ENCODE peak calls at places on chromosomes 16 and 17, in eight cellular contexts. B is HCT116, A is IMR-90, C is H9, E is hepatocyte, X is PC-3, Z is endothelial cell of umbilical vein, K is fibroblast of lung. J is an unnamed sample. For H3K4me1, the result is how much of the 10 kb centered on the place peaks cover.

GRCh38 chr16:79610771-79611170 is 10.2 kb upstream of the MAF start:
- DNase-seq in E (no peak), B (no peak), C (no peak), Z (no peak), X (no peak), A (no peak), K (no peak), J (peak)

GRCh38 chr17:53659181-53659580 is 163.5 kb upstream of the KIF2B start:
- DNase-seq in Z (no peak), A (no peak), X (no peak), B (no peak), K (no peak), E (no peak), C (no peak), J (no peak)

GRCh38 chr16:53950677-53951076 is 246.7 kb downstream of the FTO start:
- DNase-seq in X (no peak), Z (no peak), A (no peak), K (no peak), E (no peak), B (no peak), C (no peak), J (no peak)

GRCh38 chr16:12188674-12189249 is 212.2 kb downstream of the SNX29 start:
- DNase-seq in K (no peak), E (no peak), C (no peak), A (no peak), B (no peak), Z (no peak), X (no peak), J (peak)

GRCh38 chr17:32878211-32878610 is 1.3 kb upstream of the MYO1D start:
- DNase-seq in B (no peak), X (peak), C (no peak), E (no peak), A (peak), K (peak), Z (no peak), J (peak)

GRCh38 chr17:39081851-39082250 is 69.6 kb downstream of the PLXDC1 start:
- DNase-seq in K (no peak), X (no peak), C (no peak), B (no peak), A (no peak), E (no peak), Z (no peak), J (no peak)

GRCh38 chr17:64455993-64456885 is 7.3 kb downstream of the MILR1 start:
- DNase-seq in A (no peak), E (no peak), Z (no peak), K (no peak), B (no peak), X (no peak), C (no peak), J (no peak)

GRCh38 chr17:15780188-15780587 is 48.1 kb downstream of the TBC1D26 start:
- DNase-seq in Z (no peak), B (no peak), X (no peak), K (no peak), A (no peak), E (no peak), C (no peak), J (no peak)

GRCh38 chr16:16890964-16891363 is 512.0 kb downstream of the NPIPA7 start:
- DNase-seq in E (no peak), B (peak), K (no peak), Z (no peak), X (no peak), C (no peak), A (no peak), J (no peak)

GRCh38 chr16:60991886-60992285 is 1044.4 kb downstream of the CDH8 start:
- DNase-seq in A (no peak), X (no peak), K (no peak), C (no peak), Z (no peak), E (no peak), B (no peak), J (no peak)

GRCh38 chr16:873889-874288 is 73.4 kb upstream of the GNG13 start:
- DNase-seq in E (no peak), X (no peak), C (no peak), Z (no peak), B (no peak), K (no peak), A (no peak), J (no peak)

GRCh38 chr17:82428546-82428945 is 10.2 kb upstream of the OGFOD3 start:
- DNase-seq in Z (no peak), K (no peak), X (no peak), A (no peak), B (no peak), E (no peak), C (no peak), J (no peak)

GRCh38 chr17:50603340-50603739 is 31.3 kb upstream of the ABCC3 start:
- DNase-seq in E (no peak), A (no peak), C (peak), B (no peak), Z (no peak), K (no peak), X (no peak), J (no peak)

GRCh38 chr16:1972490-1972877 is 631 bp downstream of the TBL3 start:
- DNase-seq in E (peak), B (no peak), C (no peak), Z (no peak), X (no peak), K (no peak), A (no peak), J (peak)

GRCh38 chr16:4580245-4580644 is 24.1 kb downstream of the C16orf96 start:
- DNase-seq in K (peak), A (no peak), X (peak), Z (no peak), C (no peak), E (no peak), B (no peak), J (no peak)

GRCh38 chr16:63982156-63982555 is 1139.7 kb downstream of the CDH11 start:
- DNase-seq in X (no peak), B (no peak), E (no peak), Z (no peak), C (peak), A (no peak), K (no peak), J (no peak)

GRCh38 chr17:49369089-49369488 is 7.0 kb upstream of the ZNF652 start:
- DNase-seq in B (no peak), C (peak), K (no peak), E (no peak), Z (no peak), X (no peak), A (no peak), J (no peak)

GRCh38 chr17:54257440-54257839 is 434.7 kb downstream of the KIF2B start:
- DNase-seq in X (no peak), B (no peak), K (no peak), A (no peak), C (no peak), Z (no peak), E (no peak), J (peak)

GRCh38 chr17:69141802-69142472 is at the start of gene ABCA6:
- DNase-seq in X (no peak), Z (peak), K (peak), E (no peak), C (no peak), A (no peak), B (no peak), J (peak)

GRCh38 chr17:3573246-3574100 is 15.9 kb upstream of the TRPV3 start:
- DNase-seq in B (no peak), X (no peak), Z (no peak), A (no peak), C (no peak), E (no peak), K (no peak), J (no peak)

GRCh38 chr16:78684040-78684611 is 584.7 kb downstream of the WWOX start:
- DNase-seq in X (peak), Z (no peak), B (no peak), A (peak), E (peak), K (peak), C (no peak), J (peak)

GRCh38 chr16:54538241-54538640 is 251.7 kb upstream of the IRX3 start:
- DNase-seq in Z (no peak), K (no peak), B (no peak), X (no peak), C (no peak), E (no peak), A (no peak), J (no peak)

GRCh38 chr16:87602005-87602790 is at the start of gene JPH3:
- DNase-seq in E (peak), A (no peak), B (no peak), X (no peak), C (peak), K (no peak), Z (no peak), J (no peak)

GRCh38 chr17:81322271-81323082 is 27.4 kb upstream of the SLC38A10 start:
- DNase-seq in B (peak), A (no peak), K (no peak), Z (no peak), C (no peak), X (peak), E (no peak), J (no peak)
- TF ChIP-seq CTCF in B (no peak), A (peak), K (peak), Z (peak), C (peak), X (peak), E (peak), J (peak)

GRCh38 chr16:57478396-57479024 is 7.8 kb downstream of the DOK4 start:
- DNase-seq in Z (no peak), X (no peak), K (no peak), B (no peak), C (no peak), E (no peak), A (no peak), J (no peak)

GRCh38 chr16:57480127-57480753 is 6.1 kb downstream of the DOK4 start:
- DNase-seq in B (no peak), C (no peak), E (peak), A (peak), K (peak), Z (no peak), X (no peak), J (no peak)

GRCh38 chr16:57479422-57480126 is 6.7 kb downstream of the DOK4 start:
- DNase-seq in Z (peak), K (peak), B (no peak), A (peak), C (peak), E (peak), X (no peak), J (peak)

GRCh38 chr16:57477531-57478202 is 8.6 kb downstream of the DOK4 start:
- DNase-seq in K (no peak), X (no peak), Z (no peak), B (no peak), A (no peak), C (no peak), E (no peak), J (no peak)

DNA sequence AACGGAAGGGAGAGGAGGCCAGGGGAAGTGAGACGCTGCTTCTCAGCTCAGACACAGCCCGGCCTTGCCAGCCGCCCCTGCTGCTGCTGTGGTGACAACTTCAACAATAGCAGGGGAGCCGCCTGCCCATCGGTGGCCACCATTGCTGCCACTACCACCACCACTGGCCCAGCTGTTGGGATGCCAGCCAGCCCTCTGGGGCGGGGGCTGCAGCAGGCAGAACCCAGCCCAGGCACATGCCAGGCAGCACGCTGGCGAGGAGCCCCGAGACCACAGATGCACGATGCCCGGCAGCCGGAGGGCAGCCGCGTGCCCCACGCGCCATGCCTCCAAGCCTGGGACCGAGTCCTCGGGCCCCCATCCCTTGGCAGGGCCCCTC is 7.3 kb downstream of the DOK4 start:
- DNase-seq in X (no peak), E (no peak), B (no peak), A (no peak), K (no peak), C (no peak), Z (peak), J (no peak)
- H3K4me1 ChIP-seq in X (under half), E (half or more), B (under half), A (under half), K (under half), C (under half), Z (under half), J (under half)

GRCh38 chr17:60130466-60130865 is 19.3 kb upstream of the CA4 start:
- DNase-seq in Z (no peak), A (no peak), E (no peak), C (no peak), X (no peak), K (no peak), B (no peak), J (no peak)

GRCh38 chr17:60135951-60136666 is 13.7 kb upstream of the CA4 start:
- DNase-seq in C (no peak), E (no peak), A (no peak), Z (no peak), K (no peak), B (no peak), X (no peak), J (no peak)

GRCh38 chr17:60137731-60138130 is 12.0 kb upstream of the CA4 start:
- DNase-seq in E (no peak), X (no peak), B (no peak), C (no peak), Z (no peak), A (no peak), K (no peak), J (no peak)

GRCh38 chr17:60135160-60135950 is 14.4 kb upstream of the CA4 start:
- DNase-seq in Z (peak), E (peak), A (peak), C (peak), K (peak), B (peak), X (peak), J (peak)

DNA sequence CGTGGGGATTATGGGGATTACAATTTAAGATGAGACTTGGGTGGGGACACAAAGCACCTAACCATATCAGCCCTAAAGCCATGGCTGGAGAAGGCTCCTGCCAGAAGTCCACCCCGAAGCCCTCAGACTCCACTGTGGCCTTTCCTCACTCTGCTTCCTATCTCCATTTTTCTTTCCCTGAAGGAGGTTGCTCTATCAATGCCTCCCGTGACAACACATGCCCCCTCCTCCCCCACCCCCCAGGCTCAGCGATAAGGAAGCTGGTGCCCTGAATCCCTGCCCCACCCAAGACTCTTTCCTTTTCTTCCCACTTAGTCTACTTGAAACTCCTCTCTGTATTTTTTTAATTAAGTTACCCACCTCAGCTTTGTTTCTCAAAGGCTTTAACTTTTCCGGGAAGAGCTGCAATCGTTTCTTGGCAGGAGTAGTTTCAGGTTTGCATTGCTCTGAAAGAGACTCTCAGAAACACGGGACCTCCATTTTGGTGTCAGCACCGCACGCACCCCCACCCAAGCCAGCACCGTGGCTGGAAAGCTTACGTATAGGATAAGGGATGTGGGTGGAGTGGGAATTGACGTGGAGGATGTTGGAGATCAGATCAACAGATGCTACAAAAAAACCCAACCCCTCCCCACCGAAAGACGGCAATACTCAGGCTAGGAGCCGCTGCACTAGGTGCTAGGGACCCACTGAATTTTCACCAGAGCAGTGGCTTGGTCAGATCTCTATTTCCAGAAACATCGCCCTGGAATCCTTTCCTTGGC is 15.2 kb upstream of the CA4 start:
- DNase-seq in X (no peak), K (peak), C (no peak), A (peak), B (no peak), E (no peak), Z (peak), J (no peak)
- H2AFZ ChIP-seq in X (peak), K (peak), C (no peak), A (peak), B (no peak), E (peak), Z (peak), J (peak)

DNA sequence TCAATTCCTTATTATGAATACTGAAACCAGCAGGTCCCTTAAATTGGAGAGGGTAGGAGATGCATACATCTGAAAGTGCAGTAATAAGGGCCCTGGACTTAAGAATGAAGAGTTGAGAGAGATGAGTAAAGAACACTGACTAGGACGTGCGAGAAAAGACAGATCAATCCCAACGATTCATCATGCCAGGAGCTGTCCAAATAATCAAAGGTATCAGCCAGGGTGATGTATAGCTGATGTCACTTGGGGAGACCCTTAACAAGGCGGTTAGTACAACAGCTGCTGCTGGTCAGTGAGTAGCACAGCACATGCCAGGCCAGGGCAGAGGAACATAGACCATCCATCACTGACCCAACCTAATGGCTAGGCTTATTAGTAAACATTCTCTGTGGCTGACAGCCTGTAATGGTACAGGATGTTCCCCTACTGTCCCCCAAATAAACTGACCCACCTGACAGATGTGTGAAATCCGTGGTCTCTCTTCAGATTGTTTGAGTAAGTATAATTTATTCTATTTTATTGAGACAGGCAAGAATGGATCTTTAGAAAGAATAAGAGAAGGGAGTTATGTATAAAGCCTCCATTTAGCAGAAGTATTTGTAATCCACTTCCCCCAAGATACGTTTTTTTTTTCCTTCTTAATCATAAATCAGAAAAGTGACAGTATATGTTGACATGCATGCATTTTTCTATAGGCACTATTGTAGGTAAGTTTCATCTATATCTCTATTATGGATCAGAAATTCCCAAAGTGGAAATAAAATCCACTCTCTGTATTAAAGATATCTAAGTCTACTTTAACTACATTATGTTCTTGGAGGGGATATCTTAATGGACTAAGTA is 118.4 kb downstream of the SNX11 start:
- DNase-seq in B (no peak), A (no peak), X (no peak), Z (no peak), K (no peak), C (no peak), E (no peak), J (no peak)
- TF ChIP-seq CTCF in B (no peak), A (no peak), X (no peak), Z (no peak), K (no peak), C (no peak), E (no peak), J (no peak)

GRCh38 chr17:40343126-40344119 is 21.1 kb downstream of the GJD3 start:
- DNase-seq in Z (no peak), X (no peak), E (no peak), B (no peak), A (no peak), C (no peak), K (no peak), J (no peak)

GRCh38 chr17:40345161-40346034 is 19.1 kb downstream of the GJD3 start:
- DNase-seq in K (peak), A (peak), Z (peak), C (peak), B (no peak), E (peak), X (peak), J (peak)

GRCh38 chr17:40342575-40343058 is 21.9 kb downstream of the GJD3 start:
- DNase-seq in C (no peak), B (no peak), X (no peak), A (no peak), Z (no peak), E (no peak), K (no peak), J (no peak)

GRCh38 chr17:40346061-40346767 is 18.3 kb downstream of the GJD3 start:
- DNase-seq in C (peak), E (no peak), X (no peak), K (no peak), B (no peak), Z (peak), A (no peak), J (no peak)

DNA sequence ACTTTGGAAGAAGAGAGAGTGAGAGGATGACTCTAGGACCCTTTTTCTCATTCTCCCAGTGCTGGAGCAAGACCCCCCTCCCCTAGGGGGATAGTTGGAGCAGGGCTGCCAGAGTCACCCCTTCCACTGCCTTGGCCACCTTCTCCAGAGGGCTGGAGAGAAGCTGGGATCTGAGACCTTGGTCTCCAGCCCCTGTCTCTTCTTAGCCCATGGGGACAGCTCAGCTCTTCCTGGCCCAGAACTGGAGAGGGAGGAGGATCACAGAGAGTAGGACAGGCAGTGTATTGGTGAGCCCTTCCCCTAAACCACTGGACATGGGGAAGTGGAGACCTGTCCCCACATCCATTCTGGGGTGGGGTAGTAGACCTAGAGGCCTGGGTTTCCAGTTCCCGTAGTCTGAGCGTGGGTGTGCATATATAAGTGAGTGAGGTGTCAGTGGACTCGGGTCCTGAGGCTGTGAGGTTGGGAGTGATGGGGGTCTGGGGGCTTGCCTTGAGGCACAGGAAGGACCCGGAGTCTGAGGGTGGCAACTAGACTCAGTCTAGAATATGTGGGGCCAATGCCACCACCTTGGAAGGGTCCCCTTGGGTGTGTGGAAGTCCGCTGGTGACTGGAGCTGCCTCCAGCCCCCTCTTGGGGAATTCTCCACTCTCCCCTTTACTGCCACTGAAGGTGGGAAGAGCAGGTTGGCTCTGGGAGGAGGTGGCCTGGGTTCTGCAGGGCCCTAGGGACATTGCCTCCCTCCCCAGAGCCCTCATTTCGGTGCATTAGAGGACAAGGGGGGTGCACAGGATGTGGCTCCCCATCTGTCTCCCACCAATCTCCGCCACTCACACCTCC is 20.0 kb downstream of the GJD3 start:
- DNase-seq in C (no peak), E (no peak), B (no peak), X (no peak), A (no peak), Z (peak), K (no peak), J (no peak)
- H3K4me1 ChIP-seq in C (under half), E (half or more), B (under half), X (under half), A (half or more), Z (half or more), K (half or more), J (half or more)

GRCh38 chr17:79026345-79027273 is 2.6 kb downstream of the C1QTNF1 start:
- DNase-seq in X (peak), C (no peak), B (peak), E (no peak), A (peak), K (peak), Z (no peak), J (peak)

GRCh38 chr17:79029327-79030009 is 5.5 kb downstream of the C1QTNF1 start:
- DNase-seq in Z (no peak), E (no peak), B (no peak), K (no peak), A (no peak), C (no peak), X (no peak), J (no peak)

GRCh38 chr17:79028496-79029326 is 4.7 kb downstream of the C1QTNF1 start:
- DNase-seq in X (no peak), A (no peak), E (no peak), C (no peak), K (no peak), Z (no peak), B (no peak), J (no peak)

GRCh38 chr17:79027925-79028491 is 4.0 kb downstream of the C1QTNF1 start:
- DNase-seq in Z (no peak), X (no peak), E (no peak), B (no peak), K (peak), A (no peak), C (no peak), J (no peak)

GRCh38 chr17:79027274-79027924 is 3.4 kb downstream of the C1QTNF1 start:
- DNase-seq in X (no peak), E (peak), B (no peak), A (no peak), K (no peak), Z (no peak), C (no peak), J (no peak)
- H2AFZ ChIP-seq in X (no peak), E (no peak), B (peak), A (peak), K (no peak), Z (no peak), C (no peak), J (peak)

J was measured in mammary epithelial cell.